ENCODE peak calls at places on chromosomes 13 and 19, in ten cellular contexts. One of them, this sample, is unnamed. For H3K4me1, the result is how much of the 10 kb centered on the place peaks cover.

GRCh38 chr13:44368062-44368591 is 5.5 kb upstream of the SERP2 start:
- DNase-seq in heart right ventricle: no peak
- DNase-seq in Caco-2: peak
- DNase-seq in pancreas: no peak
- DNase-seq in tibial nerve: no peak
- DNase-seq in neuronal stem cell: no peak
- DNase-seq in cardiac muscle cell: no peak
- DNase-seq in colonic mucosa: no peak
- DNase-seq in DND-41: no peak
- DNase-seq in OCI-LY7: no peak
- DNase-seq in this sample: no peak

GRCh38 chr19:18477974-18478373 is 40.0 kb upstream of the ISYNA1 start:
- DNase-seq in heart right ventricle: no peak
- DNase-seq in Caco-2: no peak
- DNase-seq in pancreas: no peak
- DNase-seq in tibial nerve: no peak
- DNase-seq in neuronal stem cell: no peak
- DNase-seq in cardiac muscle cell: no peak
- DNase-seq in colonic mucosa: no peak
- DNase-seq in DND-41: no peak
- DNase-seq in OCI-LY7: no peak
- DNase-seq in this sample: no peak

GRCh38 chr13:32016631-32017030 is 14.9 kb upstream of the FRY start:
- DNase-seq in heart right ventricle: no peak
- DNase-seq in Caco-2: no peak
- DNase-seq in pancreas: no peak
- DNase-seq in tibial nerve: no peak
- DNase-seq in neuronal stem cell: no peak
- DNase-seq in cardiac muscle cell: no peak
- DNase-seq in colonic mucosa: no peak
- DNase-seq in DND-41: no peak
- DNase-seq in OCI-LY7: no peak
- DNase-seq in this sample: no peak

GRCh38 chr19:44554641-44555246 is 25.3 kb upstream of the CEACAM20 start:
- DNase-seq in heart right ventricle: no peak
- DNase-seq in Caco-2: no peak
- DNase-seq in pancreas: no peak
- DNase-seq in tibial nerve: no peak
- DNase-seq in neuronal stem cell: no peak
- DNase-seq in cardiac muscle cell: no peak
- DNase-seq in colonic mucosa: no peak
- DNase-seq in DND-41: no peak
- DNase-seq in OCI-LY7: no peak
- DNase-seq in this sample: no peak

GRCh38 chr13:37648604-37649003 is 50.0 kb upstream of the POSTN start:
- DNase-seq in heart right ventricle: no peak
- DNase-seq in Caco-2: no peak
- DNase-seq in pancreas: no peak
- DNase-seq in tibial nerve: no peak
- DNase-seq in neuronal stem cell: no peak
- DNase-seq in cardiac muscle cell: no peak
- DNase-seq in colonic mucosa: no peak
- DNase-seq in DND-41: no peak
- DNase-seq in OCI-LY7: no peak
- DNase-seq in this sample: no peak

GRCh38 chr13:59340151-59340550 is 823.6 kb downstream of the DIAPH3 start:
- DNase-seq in heart right ventricle: no peak
- DNase-seq in Caco-2: no peak
- DNase-seq in pancreas: no peak
- DNase-seq in tibial nerve: no peak
- DNase-seq in neuronal stem cell: no peak
- DNase-seq in cardiac muscle cell: no peak
- DNase-seq in colonic mucosa: no peak
- DNase-seq in DND-41: no peak
- DNase-seq in OCI-LY7: no peak
- DNase-seq in this sample: no peak

GRCh38 chr19:41945135-41945766 is 13.9 kb downstream of the RABAC1 start:
- DNase-seq in heart right ventricle: no peak
- DNase-seq in Caco-2: no peak
- DNase-seq in pancreas: no peak
- DNase-seq in tibial nerve: no peak
- DNase-seq in neuronal stem cell: no peak
- DNase-seq in cardiac muscle cell: no peak
- DNase-seq in colonic mucosa: peak
- DNase-seq in DND-41: no peak
- DNase-seq in OCI-LY7: peak
- DNase-seq in this sample: no peak

GRCh38 chr13:97367427-97367826 is 66.5 kb upstream of the RAP2A start:
- DNase-seq in heart right ventricle: no peak
- DNase-seq in Caco-2: no peak
- DNase-seq in pancreas: no peak
- DNase-seq in tibial nerve: no peak
- DNase-seq in neuronal stem cell: peak
- DNase-seq in cardiac muscle cell: no peak
- DNase-seq in colonic mucosa: no peak
- DNase-seq in DND-41: peak
- DNase-seq in OCI-LY7: no peak
- DNase-seq in this sample: peak

GRCh38 chr19:55460670-55461258 is 678 bp downstream of the ISOC2 start:
- DNase-seq in heart right ventricle: peak
- DNase-seq in Caco-2: peak
- DNase-seq in pancreas: peak
- DNase-seq in tibial nerve: peak
- DNase-seq in neuronal stem cell: peak
- DNase-seq in cardiac muscle cell: peak
- DNase-seq in colonic mucosa: peak
- DNase-seq in DND-41: peak
- DNase-seq in OCI-LY7: peak
- DNase-seq in this sample: no peak

GRCh38 chr19:16596399-16596798 is 24.2 kb upstream of the SLC35E1 start:
- DNase-seq in heart right ventricle: no peak
- DNase-seq in Caco-2: no peak
- DNase-seq in pancreas: no peak
- DNase-seq in tibial nerve: no peak
- DNase-seq in neuronal stem cell: no peak
- DNase-seq in cardiac muscle cell: no peak
- DNase-seq in colonic mucosa: no peak
- DNase-seq in DND-41: no peak
- DNase-seq in OCI-LY7: no peak
- DNase-seq in this sample: no peak

GRCh38 chr13:80132741-80133601 is 208.0 kb downstream of the SPRY2 start:
- DNase-seq in heart right ventricle: peak
- DNase-seq in Caco-2: peak
- DNase-seq in pancreas: no peak
- DNase-seq in tibial nerve: peak
- DNase-seq in neuronal stem cell: no peak
- DNase-seq in cardiac muscle cell: peak
- DNase-seq in colonic mucosa: peak
- DNase-seq in DND-41: no peak
- DNase-seq in OCI-LY7: no peak
- DNase-seq in this sample: peak

GRCh38 chr19:54523403-54523802 is 20.8 kb downstream of the LAIR2 start:
- DNase-seq in heart right ventricle: no peak
- DNase-seq in Caco-2: no peak
- DNase-seq in pancreas: no peak
- DNase-seq in tibial nerve: no peak
- DNase-seq in neuronal stem cell: no peak
- DNase-seq in cardiac muscle cell: no peak
- DNase-seq in colonic mucosa: no peak
- DNase-seq in DND-41: no peak
- DNase-seq in OCI-LY7: no peak
- DNase-seq in this sample: no peak

GRCh38 chr19:41457241-41457640 is 14.3 kb downstream of the ERICH4 start:
- DNase-seq in heart right ventricle: no peak
- DNase-seq in Caco-2: no peak
- DNase-seq in pancreas: no peak
- DNase-seq in tibial nerve: no peak
- DNase-seq in neuronal stem cell: no peak
- DNase-seq in cardiac muscle cell: no peak
- DNase-seq in colonic mucosa: no peak
- DNase-seq in DND-41: no peak
- DNase-seq in OCI-LY7: no peak
- DNase-seq in this sample: no peak

GRCh38 chr19:4393947-4394590 is 6.3 kb downstream of the SH3GL1 start:
- DNase-seq in heart right ventricle: no peak
- DNase-seq in Caco-2: no peak
- DNase-seq in pancreas: no peak
- DNase-seq in tibial nerve: no peak
- DNase-seq in neuronal stem cell: no peak
- DNase-seq in cardiac muscle cell: peak
- DNase-seq in colonic mucosa: no peak
- DNase-seq in DND-41: no peak
- DNase-seq in OCI-LY7: no peak
- DNase-seq in this sample: no peak
- H3K4me1 ChIP-seq in heart right ventricle: half or more
- H3K4me1 ChIP-seq in Caco-2: under half
- H3K4me1 ChIP-seq in pancreas: under half
- H3K4me1 ChIP-seq in tibial nerve: half or more
- H3K4me1 ChIP-seq in neuronal stem cell: under half
- H3K4me1 ChIP-seq in cardiac muscle cell: under half
- H3K4me1 ChIP-seq in colonic mucosa: under half
- H3K4me1 ChIP-seq in DND-41: under half
- H3K4me1 ChIP-seq in OCI-LY7: under half
- H3K4me1 ChIP-seq in this sample: under half

GRCh38 chr19:46995492-46995891 is 24.1 kb upstream of the NPAS1 start:
- DNase-seq in heart right ventricle: no peak
- DNase-seq in Caco-2: no peak
- DNase-seq in pancreas: no peak
- DNase-seq in tibial nerve: no peak
- DNase-seq in neuronal stem cell: no peak
- DNase-seq in cardiac muscle cell: no peak
- DNase-seq in colonic mucosa: no peak
- DNase-seq in DND-41: no peak
- DNase-seq in OCI-LY7: no peak
- DNase-seq in this sample: no peak
- H3K4me1 ChIP-seq in heart right ventricle: half or more
- H3K4me1 ChIP-seq in Caco-2: under half
- H3K4me1 ChIP-seq in pancreas: under half
- H3K4me1 ChIP-seq in tibial nerve: under half
- H3K4me1 ChIP-seq in neuronal stem cell: under half
- H3K4me1 ChIP-seq in cardiac muscle cell: under half
- H3K4me1 ChIP-seq in colonic mucosa: under half
- H3K4me1 ChIP-seq in DND-41: under half
- H3K4me1 ChIP-seq in OCI-LY7: under half
- H3K4me1 ChIP-seq in this sample: under half

GRCh38 chr19:12790628-12791344 is 500 bp upstream of the JUNB start:
- DNase-seq in heart right ventricle: no peak
- DNase-seq in Caco-2: no peak
- DNase-seq in pancreas: no peak
- DNase-seq in tibial nerve: no peak
- DNase-seq in neuronal stem cell: no peak
- DNase-seq in cardiac muscle cell: no peak
- DNase-seq in colonic mucosa: no peak
- DNase-seq in DND-41: no peak
- DNase-seq in OCI-LY7: peak
- DNase-seq in this sample: no peak

GRCh38 chr19:12792853-12793289 is 1.6 kb downstream of the JUNB start:
- DNase-seq in heart right ventricle: no peak
- DNase-seq in Caco-2: no peak
- DNase-seq in pancreas: peak
- DNase-seq in tibial nerve: no peak
- DNase-seq in neuronal stem cell: no peak
- DNase-seq in cardiac muscle cell: no peak
- DNase-seq in colonic mucosa: no peak
- DNase-seq in DND-41: no peak
- DNase-seq in OCI-LY7: no peak
- DNase-seq in this sample: no peak

GRCh38 chr19:12789904-12790619 is 1.2 kb upstream of the JUNB start:
- DNase-seq in heart right ventricle: peak
- DNase-seq in Caco-2: peak
- DNase-seq in pancreas: peak
- DNase-seq in tibial nerve: peak
- DNase-seq in neuronal stem cell: peak
- DNase-seq in cardiac muscle cell: peak
- DNase-seq in colonic mucosa: peak
- DNase-seq in DND-41: peak
- DNase-seq in OCI-LY7: peak
- DNase-seq in this sample: peak

GRCh38 chr19:12792048-12792852 is 964 bp downstream of the JUNB start:
- DNase-seq in heart right ventricle: peak
- DNase-seq in Caco-2: peak
- DNase-seq in pancreas: peak
- DNase-seq in tibial nerve: no peak
- DNase-seq in neuronal stem cell: no peak
- DNase-seq in cardiac muscle cell: peak
- DNase-seq in colonic mucosa: peak
- DNase-seq in DND-41: peak
- DNase-seq in OCI-LY7: peak
- DNase-seq in this sample: peak

DNA sequence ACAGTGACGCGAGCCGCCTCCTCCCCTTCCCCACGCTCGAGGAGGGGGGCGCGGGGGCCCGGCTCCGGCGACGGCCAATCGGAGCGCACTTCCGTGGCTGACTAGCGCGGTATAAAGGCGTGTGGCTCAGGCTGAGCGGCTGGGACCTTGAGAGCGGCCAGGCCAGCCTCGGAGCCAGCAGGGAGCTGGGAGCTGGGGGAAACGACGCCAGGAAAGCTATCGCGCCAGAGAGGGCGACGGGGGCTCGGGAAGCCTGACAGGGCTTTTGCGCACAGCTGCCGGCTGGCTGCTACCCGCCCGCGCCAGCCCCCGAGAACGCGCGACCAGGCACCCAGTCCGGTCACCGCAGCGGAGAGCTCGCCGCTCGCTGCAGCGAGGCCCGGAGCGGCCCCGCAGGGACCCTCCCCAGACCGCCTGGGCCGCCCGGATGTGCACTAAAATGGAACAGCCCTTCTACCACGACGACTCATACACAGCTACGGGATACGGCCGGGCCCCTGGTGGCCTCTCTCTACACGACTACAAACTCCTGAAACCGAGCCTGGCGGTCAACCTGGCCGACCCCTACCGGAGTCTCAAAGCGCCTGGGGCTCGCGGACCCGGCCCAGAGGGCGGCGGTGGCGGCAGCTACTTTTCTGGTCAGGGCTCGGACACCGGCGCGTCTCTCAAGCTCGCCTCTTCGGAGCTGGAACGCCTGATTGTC is at the start of gene JUNB:
- DNase-seq in heart right ventricle: peak
- DNase-seq in Caco-2: peak
- DNase-seq in pancreas: peak
- DNase-seq in tibial nerve: peak
- DNase-seq in neuronal stem cell: no peak
- DNase-seq in cardiac muscle cell: peak
- DNase-seq in colonic mucosa: peak
- DNase-seq in DND-41: peak
- DNase-seq in OCI-LY7: peak
- DNase-seq in this sample: peak
- H3K4me1 ChIP-seq in heart right ventricle: half or more
- H3K4me1 ChIP-seq in Caco-2: under half
- H3K4me1 ChIP-seq in pancreas: under half
- H3K4me1 ChIP-seq in tibial nerve: under half
- H3K4me1 ChIP-seq in neuronal stem cell: under half
- H3K4me1 ChIP-seq in cardiac muscle cell: under half
- H3K4me1 ChIP-seq in colonic mucosa: under half
- H3K4me1 ChIP-seq in DND-41: under half
- H3K4me1 ChIP-seq in OCI-LY7: under half
- H3K4me1 ChIP-seq in this sample: half or more

DNA sequence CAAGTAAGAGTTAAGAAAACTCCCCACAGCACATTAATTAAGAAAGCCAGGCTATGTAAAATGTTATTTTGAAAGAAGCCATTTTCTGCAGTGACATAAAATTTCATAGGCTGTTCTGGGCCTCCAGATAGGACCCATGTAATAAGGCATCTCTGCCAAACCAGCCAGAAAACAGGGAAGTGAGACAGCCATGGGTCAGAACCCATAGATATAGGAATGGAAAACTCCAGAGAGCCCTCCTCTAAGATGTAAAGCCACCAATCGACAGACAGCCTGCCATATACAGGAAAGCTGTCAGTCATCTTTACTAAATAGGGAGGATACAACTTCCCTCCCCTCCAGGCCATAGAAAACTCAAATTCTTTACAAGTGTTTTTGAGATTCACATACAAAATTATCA is 493.3 kb downstream of the COG6 start:
- DNase-seq in heart right ventricle: no peak
- DNase-seq in Caco-2: no peak
- DNase-seq in pancreas: no peak
- DNase-seq in tibial nerve: no peak
- DNase-seq in neuronal stem cell: no peak
- DNase-seq in cardiac muscle cell: no peak
- DNase-seq in colonic mucosa: no peak
- DNase-seq in DND-41: no peak
- DNase-seq in OCI-LY7: no peak
- DNase-seq in this sample: no peak
- H3K4me1 ChIP-seq in heart right ventricle: under half
- H3K4me1 ChIP-seq in Caco-2: under half
- H3K4me1 ChIP-seq in pancreas: under half
- H3K4me1 ChIP-seq in tibial nerve: under half
- H3K4me1 ChIP-seq in neuronal stem cell: under half
- H3K4me1 ChIP-seq in cardiac muscle cell: under half
- H3K4me1 ChIP-seq in colonic mucosa: under half
- H3K4me1 ChIP-seq in DND-41: under half
- H3K4me1 ChIP-seq in OCI-LY7: under half
- H3K4me1 ChIP-seq in this sample: under half